ENCODE peak calls at places on chromosomes 6 and 20, in eight cellular contexts. One of them, this sample, is unnamed.

GRCh38 chr20:25136643-25137559 is 55.0 kb upstream of the VSX1 start:
- DNase-seq in GM10248: no peak
- DNase-seq in activated B cell treated with CpG ODN at 0.5 μM for 24 hours: no peak
- DNase-seq in spleen: no peak
- DNase-seq in HCT116: peak; percentile 38
- DNase-seq in AG09319: peak; percentile 77
- DNase-seq in foreskin fibroblast: peak; percentile 95
- DNase-seq in CD4-positive, alpha-beta T cell: no peak
- DNase-seq in this sample: no peak

GRCh38 chr20:46992640-46993035 is 98.0 kb downstream of the EYA2 start:
- DNase-seq in GM10248: no peak
- DNase-seq in activated B cell treated with CpG ODN at 0.5 μM for 24 hours: no peak
- DNase-seq in spleen: peak; percentile 19
- DNase-seq in HCT116: no peak
- DNase-seq in AG09319: no peak
- DNase-seq in foreskin fibroblast: no peak
- DNase-seq in CD4-positive, alpha-beta T cell: no peak
- DNase-seq in this sample: no peak

GRCh38 chr6:145276746-145277145 is 458.6 kb downstream of the EPM2A start:
- DNase-seq in GM10248: no peak
- DNase-seq in activated B cell treated with CpG ODN at 0.5 μM for 24 hours: no peak
- DNase-seq in spleen: no peak
- DNase-seq in HCT116: no peak
- DNase-seq in AG09319: no peak
- DNase-seq in foreskin fibroblast: peak; percentile 4
- DNase-seq in CD4-positive, alpha-beta T cell: no peak
- DNase-seq in this sample: no peak

GRCh38 chr20:40948352-40949267 is 80.0 kb upstream of the TOP1 start:
- DNase-seq in GM10248: no peak
- DNase-seq in activated B cell treated with CpG ODN at 0.5 μM for 24 hours: no peak
- DNase-seq in spleen: no peak
- DNase-seq in HCT116: no peak
- DNase-seq in AG09319: no peak
- DNase-seq in foreskin fibroblast: peak; percentile 45
- DNase-seq in CD4-positive, alpha-beta T cell: no peak
- DNase-seq in this sample: no peak

GRCh38 chr6:125611573-125612399 is 137.6 kb upstream of the HEY2 start:
- DNase-seq in GM10248: no peak
- DNase-seq in activated B cell treated with CpG ODN at 0.5 μM for 24 hours: no peak
- DNase-seq in spleen: no peak
- DNase-seq in HCT116: no peak
- DNase-seq in AG09319: no peak
- DNase-seq in foreskin fibroblast: no peak
- DNase-seq in CD4-positive, alpha-beta T cell: no peak
- DNase-seq in this sample: no peak

GRCh38 chr6:105711216-105711615 is 308.3 kb upstream of the PREP start:
- DNase-seq in GM10248: no peak
- DNase-seq in activated B cell treated with CpG ODN at 0.5 μM for 24 hours: no peak
- DNase-seq in spleen: no peak
- DNase-seq in HCT116: no peak
- DNase-seq in AG09319: no peak
- DNase-seq in foreskin fibroblast: no peak
- DNase-seq in CD4-positive, alpha-beta T cell: no peak
- DNase-seq in this sample: no peak

GRCh38 chr6:49556429-49556837 is 6.0 kb downstream of the C6orf141 start:
- DNase-seq in GM10248: no peak
- DNase-seq in activated B cell treated with CpG ODN at 0.5 μM for 24 hours: no peak
- DNase-seq in spleen: no peak
- DNase-seq in HCT116: peak; percentile 86
- DNase-seq in AG09319: no peak
- DNase-seq in foreskin fibroblast: peak; percentile 75
- DNase-seq in CD4-positive, alpha-beta T cell: no peak
- DNase-seq in this sample: no peak

GRCh38 chr20:46022411-46023147 is 6.4 kb upstream of the SLC12A5 start:
- DNase-seq in GM10248: peak; percentile 82
- DNase-seq in activated B cell treated with CpG ODN at 0.5 μM for 24 hours: peak; percentile 73
- DNase-seq in spleen: peak; percentile 93
- DNase-seq in HCT116: no peak
- DNase-seq in AG09319: no peak
- DNase-seq in foreskin fibroblast: no peak
- DNase-seq in CD4-positive, alpha-beta T cell: peak; percentile 82
- DNase-seq in this sample: no peak

GRCh38 chr20:43325926-43326325 is 131.8 kb upstream of the SRSF6 start:
- DNase-seq in GM10248: no peak
- DNase-seq in activated B cell treated with CpG ODN at 0.5 μM for 24 hours: no peak
- DNase-seq in spleen: no peak
- DNase-seq in HCT116: no peak
- DNase-seq in AG09319: no peak
- DNase-seq in foreskin fibroblast: no peak
- DNase-seq in CD4-positive, alpha-beta T cell: no peak
- DNase-seq in this sample: no peak

GRCh38 chr6:166446567-166447065 is 63.9 kb upstream of the MPC1 start:
- DNase-seq in GM10248: no peak
- DNase-seq in activated B cell treated with CpG ODN at 0.5 μM for 24 hours: no peak
- DNase-seq in spleen: no peak
- DNase-seq in HCT116: no peak
- DNase-seq in AG09319: no peak
- DNase-seq in foreskin fibroblast: no peak
- DNase-seq in CD4-positive, alpha-beta T cell: no peak
- DNase-seq in this sample: no peak

GRCh38 chr6:92114797-92115196 is 1304.6 kb downstream of the EPHA7 start:
- DNase-seq in GM10248: no peak
- DNase-seq in activated B cell treated with CpG ODN at 0.5 μM for 24 hours: no peak
- DNase-seq in spleen: no peak
- DNase-seq in HCT116: no peak
- DNase-seq in AG09319: no peak
- DNase-seq in foreskin fibroblast: no peak
- DNase-seq in CD4-positive, alpha-beta T cell: no peak
- DNase-seq in this sample: no peak

GRCh38 chr6:159979136-159979874 is 10.4 kb downstream of the IGF2R start:
- DNase-seq in GM10248: peak; percentile 74
- DNase-seq in activated B cell treated with CpG ODN at 0.5 μM for 24 hours: peak; percentile 61
- DNase-seq in spleen: peak; percentile 78
- DNase-seq in HCT116: no peak
- DNase-seq in AG09319: no peak
- DNase-seq in foreskin fibroblast: no peak
- DNase-seq in CD4-positive, alpha-beta T cell: peak; percentile 51
- DNase-seq in this sample: no peak

GRCh38 chr20:13701486-13701885 is 62.8 kb upstream of the TASP1 start:
- DNase-seq in GM10248: no peak
- DNase-seq in activated B cell treated with CpG ODN at 0.5 μM for 24 hours: no peak
- DNase-seq in spleen: no peak
- DNase-seq in HCT116: no peak
- DNase-seq in AG09319: no peak
- DNase-seq in foreskin fibroblast: no peak
- DNase-seq in CD4-positive, alpha-beta T cell: no peak
- DNase-seq in this sample: no peak

GRCh38 chr20:13703265-13703664 is 64.5 kb upstream of the TASP1 start:
- DNase-seq in GM10248: no peak
- DNase-seq in activated B cell treated with CpG ODN at 0.5 μM for 24 hours: no peak
- DNase-seq in spleen: no peak
- DNase-seq in HCT116: no peak
- DNase-seq in AG09319: no peak
- DNase-seq in foreskin fibroblast: no peak
- DNase-seq in CD4-positive, alpha-beta T cell: no peak
- DNase-seq in this sample: no peak

DNA sequence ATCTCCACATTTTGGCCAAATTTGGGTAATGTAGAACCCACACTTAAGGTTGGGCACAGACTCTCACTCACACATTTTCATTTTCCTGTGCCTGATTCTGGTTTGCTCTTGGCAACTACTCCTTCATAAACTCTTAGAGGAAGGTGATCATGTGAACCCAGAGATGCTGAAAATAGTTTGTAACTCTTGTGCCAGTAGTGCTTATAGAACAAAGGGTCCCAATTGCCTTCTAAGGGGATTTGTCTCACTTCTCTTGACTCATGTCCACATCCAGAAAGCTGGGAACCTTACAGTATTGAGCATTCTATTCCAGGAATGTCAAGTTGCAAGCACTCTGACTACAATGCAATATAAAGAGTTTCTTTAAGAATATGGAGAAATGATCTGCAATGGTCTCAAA is 62.0 kb upstream of the TASP1 start:
- DNase-seq in GM10248: no peak
- DNase-seq in activated B cell treated with CpG ODN at 0.5 μM for 24 hours: no peak
- DNase-seq in spleen: no peak
- DNase-seq in HCT116: no peak
- DNase-seq in AG09319: no peak
- DNase-seq in foreskin fibroblast: no peak
- DNase-seq in CD4-positive, alpha-beta T cell: no peak
- DNase-seq in this sample: no peak
- TF ChIP-seq CTCF in GM10248: no peak
- TF ChIP-seq CTCF in activated B cell treated with CpG ODN at 0.5 μM for 24 hours: no peak
- TF ChIP-seq CTCF in spleen: no peak
- TF ChIP-seq CTCF in HCT116: no peak
- TF ChIP-seq CTCF in AG09319: no peak
- TF ChIP-seq CTCF in foreskin fibroblast: no peak
- TF ChIP-seq CTCF in CD4-positive, alpha-beta T cell: no peak
- TF ChIP-seq CTCF in this sample: no peak

GRCh38 chr6:123321020-123321419 is 315.7 kb downstream of the TRDN start:
- DNase-seq in GM10248: no peak
- DNase-seq in activated B cell treated with CpG ODN at 0.5 μM for 24 hours: no peak
- DNase-seq in spleen: no peak
- DNase-seq in HCT116: no peak
- DNase-seq in AG09319: no peak
- DNase-seq in foreskin fibroblast: no peak
- DNase-seq in CD4-positive, alpha-beta T cell: no peak
- DNase-seq in this sample: no peak

DNA sequence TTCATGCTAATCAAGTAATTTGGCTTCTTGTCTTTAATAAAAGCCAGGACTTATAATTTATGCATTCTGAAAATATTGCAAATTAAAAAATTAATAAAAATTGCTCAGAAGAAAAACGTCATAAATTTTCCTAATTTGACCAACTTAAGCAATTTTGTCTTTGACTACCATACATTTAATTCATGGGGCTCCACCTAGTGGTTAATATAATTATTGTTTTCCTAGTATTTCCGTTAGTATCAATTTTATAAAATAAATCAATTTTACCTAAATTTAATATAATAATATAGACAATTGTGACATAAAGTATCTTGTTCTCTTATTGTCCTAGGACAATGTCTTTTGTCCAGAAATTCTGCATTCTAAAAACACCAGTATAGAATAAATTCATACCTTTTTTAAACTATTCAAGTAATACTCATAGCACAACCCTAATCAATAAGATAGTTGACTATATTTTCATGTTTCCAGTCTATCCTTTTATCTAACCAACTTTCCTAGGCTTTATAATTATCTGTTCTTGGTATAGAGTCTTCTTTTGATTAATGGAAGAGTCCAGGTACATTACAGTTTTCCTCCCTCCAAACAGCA is 319.9 kb downstream of the TRDN start:
- DNase-seq in GM10248: no peak
- DNase-seq in activated B cell treated with CpG ODN at 0.5 μM for 24 hours: no peak
- DNase-seq in spleen: no peak
- DNase-seq in HCT116: no peak
- DNase-seq in AG09319: no peak
- DNase-seq in foreskin fibroblast: no peak
- DNase-seq in CD4-positive, alpha-beta T cell: no peak
- DNase-seq in this sample: no peak
- TF ChIP-seq CTCF in GM10248: peak; percentile 30
- TF ChIP-seq CTCF in activated B cell treated with CpG ODN at 0.5 μM for 24 hours: no peak
- TF ChIP-seq CTCF in spleen: peak; percentile 20
- TF ChIP-seq CTCF in HCT116: peak; percentile 28
- TF ChIP-seq CTCF in AG09319: peak; percentile 33
- TF ChIP-seq CTCF in foreskin fibroblast: peak; percentile 12
- TF ChIP-seq CTCF in CD4-positive, alpha-beta T cell: peak; percentile 67
- TF ChIP-seq CTCF in this sample: peak; percentile 90

DNA sequence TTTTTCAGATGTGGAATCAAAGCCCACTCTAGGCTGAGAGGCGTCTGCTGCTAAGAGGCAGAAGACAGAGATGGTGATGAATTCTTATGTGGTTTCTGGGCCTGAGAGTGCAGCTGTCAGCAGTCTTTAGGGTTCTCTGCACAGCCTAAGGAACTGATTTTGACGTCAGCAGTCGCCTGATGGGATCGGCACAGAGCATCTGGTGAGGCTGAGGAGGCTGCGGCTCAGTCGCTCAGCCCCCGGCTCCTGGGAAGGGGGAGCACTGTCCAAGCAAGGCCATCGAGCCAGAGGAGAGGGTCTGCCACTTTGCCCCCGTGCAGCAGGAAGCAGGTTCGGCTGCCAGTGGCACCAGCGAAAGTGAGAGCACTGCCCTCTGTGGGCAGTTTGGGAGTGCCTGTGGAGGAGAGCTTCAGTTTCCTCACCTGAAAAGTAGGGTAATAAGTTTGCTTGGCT is 92.5 kb downstream of the TCP11 start:
- DNase-seq in GM10248: peak; percentile 30
- DNase-seq in activated B cell treated with CpG ODN at 0.5 μM for 24 hours: no peak
- DNase-seq in spleen: no peak
- DNase-seq in HCT116: no peak
- DNase-seq in AG09319: no peak
- DNase-seq in foreskin fibroblast: peak; percentile 73
- DNase-seq in CD4-positive, alpha-beta T cell: peak; percentile 48
- DNase-seq in this sample: no peak
- TF ChIP-seq CTCF in GM10248: peak; percentile 22
- TF ChIP-seq CTCF in activated B cell treated with CpG ODN at 0.5 μM for 24 hours: no peak
- TF ChIP-seq CTCF in spleen: peak; percentile 25
- TF ChIP-seq CTCF in HCT116: peak; percentile 24
- TF ChIP-seq CTCF in AG09319: peak; percentile 15
- TF ChIP-seq CTCF in foreskin fibroblast: peak; percentile 45
- TF ChIP-seq CTCF in CD4-positive, alpha-beta T cell: peak; percentile 26
- TF ChIP-seq CTCF in this sample: peak; percentile 38

GRCh38 chr20:31937820-31938219 is 14.0 kb downstream of the PDRG1 start:
- DNase-seq in GM10248: no peak
- DNase-seq in activated B cell treated with CpG ODN at 0.5 μM for 24 hours: no peak
- DNase-seq in spleen: no peak
- DNase-seq in HCT116: no peak
- DNase-seq in AG09319: no peak
- DNase-seq in foreskin fibroblast: no peak
- DNase-seq in CD4-positive, alpha-beta T cell: no peak
- DNase-seq in this sample: no peak
- TF ChIP-seq CTCF in GM10248: no peak
- TF ChIP-seq CTCF in activated B cell treated with CpG ODN at 0.5 μM for 24 hours: no peak
- TF ChIP-seq CTCF in spleen: no peak
- TF ChIP-seq CTCF in HCT116: no peak
- TF ChIP-seq CTCF in AG09319: no peak
- TF ChIP-seq CTCF in foreskin fibroblast: no peak
- TF ChIP-seq CTCF in CD4-positive, alpha-beta T cell: no peak
- TF ChIP-seq CTCF in this sample: no peak

DNA sequence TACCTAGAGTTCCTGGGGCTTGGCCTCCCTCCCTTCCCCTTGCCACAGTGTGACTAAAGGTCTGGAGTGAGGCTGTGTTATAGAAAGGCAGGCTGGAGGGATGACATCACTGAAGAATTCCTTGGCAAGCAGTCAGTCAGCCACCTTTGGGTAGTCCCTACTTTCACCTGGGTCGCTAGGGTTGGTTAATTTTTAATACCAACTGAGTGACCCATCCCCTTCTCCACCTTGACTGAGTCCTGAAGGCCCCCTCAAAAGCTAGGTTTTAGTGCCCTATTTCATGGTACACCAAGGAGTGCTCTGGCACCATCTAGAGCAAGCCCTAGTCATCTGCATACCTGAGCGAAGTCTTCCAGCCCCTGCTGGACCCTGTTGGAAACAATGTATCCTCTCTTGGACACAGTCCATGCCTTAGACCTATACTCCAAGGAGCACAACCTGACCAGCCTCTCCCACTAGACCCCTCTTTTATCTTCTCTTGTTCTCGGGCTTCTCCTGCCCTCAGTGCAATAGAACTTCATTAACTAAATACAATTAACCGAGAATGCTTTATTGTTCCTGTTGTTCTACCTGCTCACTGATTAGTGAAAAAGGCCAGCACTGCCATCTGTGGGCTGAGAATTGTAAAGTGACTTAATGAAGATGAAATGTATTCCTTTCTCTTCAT is 44.6 kb downstream of the RIN2 start:
- DNase-seq in GM10248: no peak
- DNase-seq in activated B cell treated with CpG ODN at 0.5 μM for 24 hours: no peak
- DNase-seq in spleen: no peak
- DNase-seq in HCT116: peak; percentile 47
- DNase-seq in AG09319: no peak
- DNase-seq in foreskin fibroblast: no peak
- DNase-seq in CD4-positive, alpha-beta T cell: no peak
- DNase-seq in this sample: no peak
- TF ChIP-seq CTCF in GM10248: peak; percentile 12
- TF ChIP-seq CTCF in activated B cell treated with CpG ODN at 0.5 μM for 24 hours: no peak
- TF ChIP-seq CTCF in spleen: no peak
- TF ChIP-seq CTCF in HCT116: peak; percentile 44
- TF ChIP-seq CTCF in AG09319: no peak
- TF ChIP-seq CTCF in foreskin fibroblast: no peak
- TF ChIP-seq CTCF in CD4-positive, alpha-beta T cell: no peak
- TF ChIP-seq CTCF in this sample: no peak

This sample was measured in type B pancreatic cell.